ENCODE peak calls at places on chromosomes 11 and 22, in four cellular contexts. C is germinal center, Y is pancreas, A is AG04450. I is an unnamed sample.

GRCh38 chr22:49956914-49957825 is 3.4 kb upstream of the PIM3 start:
- DNase-seq in C (no peak), Y (no peak), A (no peak), I (peak)

GRCh38 chr11:128365044-128365443 is 222.3 kb downstream of the ETS1 start:
- DNase-seq in C (no peak), Y (no peak), A (peak), I (no peak)

GRCh38 chr11:73288873-73289707 is 17.0 kb downstream of the P2RY6 start:
- DNase-seq in C (peak), Y (peak), A (no peak), I (peak)

GRCh38 chr22:50269573-50270301 is 443 bp downstream of the MAPK11 start:
- DNase-seq in C (no peak), Y (peak), A (no peak), I (no peak)

GRCh38 chr22:36773935-36774334 is 2.0 kb downstream of the IFT27 start:
- DNase-seq in C (no peak), Y (no peak), A (no peak), I (no peak)

GRCh38 chr22:38467904-38468760 is at the start of gene KDELR3:
- DNase-seq in C (peak), Y (peak), A (peak), I (peak)

GRCh38 chr22:40040927-40041326 is 46.2 kb downstream of the FAM83F start:
- DNase-seq in C (no peak), Y (peak), A (no peak), I (no peak)

GRCh38 chr11:9208726-9209501 is 56.2 kb downstream of the DENND5A start:
- DNase-seq in C (no peak), Y (no peak), A (no peak), I (no peak)

GRCh38 chr11:67288452-67289225 is 464 bp upstream of the ANKRD13D start:
- DNase-seq in C (peak), Y (peak), A (peak), I (peak)

GRCh38 chr11:71364176-71364671 is 84.0 kb downstream of the DHCR7 start:
- DNase-seq in C (no peak), Y (no peak), A (no peak), I (no peak)

GRCh38 chr11:12724301-12725046 is 50.3 kb downstream of the TEAD1 start:
- DNase-seq in C (no peak), Y (peak), A (peak), I (peak)

GRCh38 chr11:88378422-88379066 is 41.0 kb upstream of the CTSC start:
- DNase-seq in C (no peak), Y (no peak), A (no peak), I (no peak)

GRCh38 chr11:80733776-80734175 is 1292.9 kb upstream of the TENM4 start:
- DNase-seq in C (no peak), Y (no peak), A (no peak), I (no peak)

GRCh38 chr22:37284807-37285355 is 2.6 kb downstream of the CYTH4 start:
- DNase-seq in C (peak), Y (no peak), A (no peak), I (peak)

GRCh38 chr11:65078151-65078550 is 5.7 kb downstream of the CDCA5 start:
- DNase-seq in C (peak), Y (peak), A (no peak), I (no peak)

GRCh38 chr11:55714982-55715888 is 53.2 kb downstream of the OR4C6 start:
- DNase-seq in C (no peak), Y (no peak), A (no peak), I (no peak)

GRCh38 chr11:104122008-104122635 is 41.8 kb downstream of the PDGFD start:
- DNase-seq in C (no peak), Y (peak), A (no peak), I (no peak)

I was measured in left lung.